ENCODE peak calls at places on chromosomes 5 and 9, in ten cellular contexts. I is BE2C, Q is left ventricle myocardium inferior, E is PC-3, C is stomach, J is A549, H is neural progenitor cell, V is dorsolateral prefrontal cortex, D is lower lobe of right lung, X is GM23338. P is an unnamed sample.

GRCh38 chr9:17625644-17626388 is 47.0 kb downstream of the SH3GL2 start:
- DNase-seq in I (no peak), Q (no peak), E (peak), C (no peak), J (no peak), H (no peak), V (peak), D (no peak), X (no peak), P (peak)

GRCh38 chr5:159419567-159419966 is 89.3 kb upstream of the IL12B start:
- DNase-seq in I (peak), Q (no peak), E (no peak), C (no peak), J (peak), H (no peak), V (no peak), D (no peak), X (peak), P (no peak)

GRCh38 chr9:89564257-89564878 is 40.4 kb upstream of the GADD45G start:
- DNase-seq in I (peak), Q (no peak), E (peak), C (no peak), J (peak), H (peak), V (no peak), D (no peak), X (peak), P (no peak)

GRCh38 chr9:124475158-124475867 is 25.1 kb downstream of the ADGRD2 start:
- DNase-seq in I (peak), Q (no peak), E (no peak), C (no peak), J (no peak), H (peak), V (no peak), D (no peak), X (peak), P (no peak)

GRCh38 chr5:124341066-124341943 is 405.1 kb downstream of the ZNF608 start:
- DNase-seq in I (no peak), Q (no peak), E (no peak), C (no peak), J (no peak), H (no peak), V (no peak), D (no peak), X (no peak), P (no peak)

GRCh38 chr5:34555699-34556513 is 100.2 kb upstream of the RAI14 start:
- DNase-seq in I (no peak), Q (no peak), E (peak), C (no peak), J (no peak), H (no peak), V (no peak), D (no peak), X (no peak), P (no peak)

GRCh38 chr9:122031806-122032205 is 61.3 kb downstream of the TTLL11 start:
- DNase-seq in I (no peak), Q (no peak), E (no peak), C (no peak), J (no peak), H (no peak), V (no peak), D (no peak), X (no peak), P (no peak)

GRCh38 chr9:86747711-86748110 is 199.6 kb downstream of the GAS1 start:
- DNase-seq in I (no peak), Q (no peak), E (no peak), C (no peak), J (no peak), H (no peak), V (no peak), D (no peak), X (no peak), P (no peak)

GRCh38 chr9:85067792-85068191 is 398.3 kb downstream of the NTRK2 start:
- DNase-seq in I (no peak), Q (no peak), E (no peak), C (no peak), J (no peak), H (no peak), V (no peak), D (no peak), X (no peak), P (no peak)

GRCh38 chr5:34627794-34628193 is 28.3 kb upstream of the RAI14 start:
- DNase-seq in I (no peak), Q (no peak), E (peak), C (no peak), J (no peak), H (no peak), V (no peak), D (no peak), X (no peak), P (no peak)

GRCh38 chr9:121650220-121651013 is 1.0 kb upstream of the DAB2IP start:
- DNase-seq in I (peak), Q (peak), E (peak), C (peak), J (peak), H (peak), V (no peak), D (no peak), X (peak), P (peak)

GRCh38 chr5:173890195-173890951 is 2.2 kb downstream of the CPEB4 start:
- DNase-seq in I (peak), Q (peak), E (peak), C (no peak), J (peak), H (peak), V (peak), D (no peak), X (peak), P (no peak)

GRCh38 chr9:115781361-115781760 is 372.2 kb upstream of the PAPPA start:
- DNase-seq in I (no peak), Q (no peak), E (peak), C (no peak), J (no peak), H (no peak), V (no peak), D (no peak), X (no peak), P (no peak)

GRCh38 chr9:91034521-91034920 is 232.9 kb downstream of the SYK start:
- DNase-seq in I (no peak), Q (no peak), E (peak), C (no peak), J (no peak), H (no peak), V (no peak), D (no peak), X (no peak), P (no peak)

GRCh38 chr9:130995399-130995941 is 13.5 kb upstream of the LAMC3 start:
- DNase-seq in I (peak), Q (peak), E (peak), C (no peak), J (peak), H (peak), V (no peak), D (peak), X (peak), P (peak)

GRCh38 chr9:119272500-119273211 is 96.6 kb downstream of the BRINP1 start:
- DNase-seq in I (no peak), Q (no peak), E (no peak), C (no peak), J (no peak), H (peak), V (no peak), D (no peak), X (no peak), P (no peak)

GRCh38 chr5:172453206-172453985 is 929 bp downstream of the SH3PXD2B start:
- DNase-seq in I (peak), Q (no peak), E (no peak), C (peak), J (peak), H (peak), V (no peak), D (no peak), X (peak), P (peak)

GRCh38 chr9:128097156-128098016 is 29.4 kb downstream of the SLC25A25 start:
- DNase-seq in I (no peak), Q (no peak), E (no peak), C (no peak), J (no peak), H (peak), V (no peak), D (peak), X (no peak), P (peak)

GRCh38 chr5:155651-156410 is 35.5 kb upstream of the LRRC14B start:
- DNase-seq in I (no peak), Q (no peak), E (no peak), C (no peak), J (no peak), H (no peak), V (no peak), D (no peak), X (no peak), P (no peak)

GRCh38 chr5:78920604-78921003 is 64.5 kb downstream of the ARSB start:
- DNase-seq in I (peak), Q (no peak), E (peak), C (no peak), J (peak), H (no peak), V (no peak), D (no peak), X (peak), P (no peak)

GRCh38 chr5:182126-182525 is 9.2 kb upstream of the LRRC14B start:
- DNase-seq in I (no peak), Q (no peak), E (no peak), C (no peak), J (no peak), H (no peak), V (no peak), D (no peak), X (no peak), P (no peak)

GRCh38 chr9:89874351-89875321 is 269.8 kb downstream of the GADD45G start:
- DNase-seq in I (no peak), Q (peak), E (no peak), C (peak), J (no peak), H (peak), V (no peak), D (peak), X (no peak), P (no peak)

DNA sequence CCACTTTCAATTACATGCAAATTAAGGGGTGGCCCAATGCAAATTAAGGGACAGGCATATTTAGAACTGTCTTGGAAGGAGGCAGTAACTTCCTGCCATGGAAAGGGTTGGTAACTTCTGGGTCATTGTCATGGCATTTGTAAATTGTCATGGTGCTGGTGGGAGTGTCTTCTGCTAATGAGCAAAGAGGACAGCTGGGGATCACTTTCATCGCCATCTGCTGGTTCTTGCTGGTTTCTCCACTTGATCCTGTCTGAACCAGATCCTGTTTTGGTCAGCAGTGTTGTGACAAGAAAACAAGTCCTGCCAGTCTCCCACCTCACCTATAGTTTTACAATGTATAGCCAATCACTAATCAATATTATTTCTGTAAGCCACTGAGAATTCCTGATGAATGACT is 23.4 kb upstream of the UGT3A2 start:
- DNase-seq in I (peak), Q (no peak), E (peak), C (no peak), J (peak), H (peak), V (no peak), D (no peak), X (peak), P (no peak)
- TF ChIP-seq CTCF in I (peak), Q (peak), E (peak), C (no peak), J (no peak), H (peak), V (no peak), D (no peak), X (peak), P (no peak)

DNA sequence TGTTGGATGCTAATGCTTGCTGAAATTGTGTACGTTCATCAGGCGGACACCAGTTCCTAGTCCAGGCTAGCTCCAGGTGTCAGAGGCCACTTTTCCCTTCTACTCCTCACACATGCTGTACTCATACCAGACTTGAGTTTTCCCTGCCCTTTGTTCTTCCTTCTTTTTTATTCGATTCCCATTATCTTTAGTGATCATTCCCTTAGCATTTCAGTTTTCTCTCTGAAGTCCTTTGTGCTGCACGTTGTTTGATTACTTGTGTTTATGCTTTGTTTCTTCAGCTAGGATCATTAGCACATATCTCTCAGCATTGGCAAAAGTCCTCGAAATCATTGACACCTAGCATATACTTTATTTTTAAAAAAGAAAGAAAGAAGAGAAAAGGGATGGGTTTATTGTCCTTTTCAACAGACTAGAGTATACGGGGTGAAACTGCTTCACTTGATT is 409 bp upstream of the COX7C start:
- DNase-seq in I (no peak), Q (no peak), E (no peak), C (no peak), J (no peak), H (no peak), V (no peak), D (no peak), X (no peak), P (no peak)
- H3K4me3 ChIP-seq in I (no peak), Q (peak), E (no peak), C (peak), J (no peak), H (no peak), V (peak), D (peak), X (no peak), P (peak)

GRCh38 chr5:132225165-132226032 is 2.3 kb downstream of the P4HA2 start:
- DNase-seq in I (peak), Q (peak), E (peak), C (peak), J (no peak), H (no peak), V (peak), D (no peak), X (no peak), P (peak)

GRCh38 chr5:132226516-132227234 is 978 bp downstream of the P4HA2 start:
- DNase-seq in I (no peak), Q (no peak), E (no peak), C (peak), J (no peak), H (no peak), V (peak), D (no peak), X (peak), P (no peak)

GRCh38 chr5:132228241-132229035 is 785 bp upstream of the P4HA2 start:
- DNase-seq in I (no peak), Q (no peak), E (no peak), C (no peak), J (no peak), H (no peak), V (peak), D (no peak), X (peak), P (peak)

GRCh38 chr5:132227485-132228240 is at the start of gene P4HA2:
- DNase-seq in I (peak), Q (peak), E (peak), C (peak), J (peak), H (peak), V (peak), D (peak), X (peak), P (peak)

GRCh38 chr5:132227235-132227484 is 493 bp downstream of the P4HA2 start:
- DNase-seq in I (no peak), Q (no peak), E (no peak), C (no peak), J (no peak), H (no peak), V (no peak), D (no peak), X (no peak), P (no peak)
- TF ChIP-seq CTCF in I (no peak), Q (no peak), E (no peak), C (no peak), J (no peak), H (no peak), V (no peak), D (no peak), X (no peak), P (no peak)

GRCh38 chr9:37025381-37026084 is 8.5 kb downstream of the PAX5 start:
- DNase-seq in I (no peak), Q (no peak), E (no peak), C (no peak), J (no peak), H (peak), V (no peak), D (no peak), X (peak), P (no peak)
- H3K4me3 ChIP-seq in I (peak), Q (peak), E (no peak), C (peak), J (peak), H (peak), V (peak), D (peak), X (peak), P (no peak)

GRCh38 chr5:75584641-75585040 is 26.6 kb upstream of the ANKDD1B start:
- DNase-seq in I (no peak), Q (no peak), E (peak), C (no peak), J (no peak), H (no peak), V (no peak), D (no peak), X (no peak), P (no peak)
- TF ChIP-seq CTCF in I (peak), Q (no peak), E (peak), C (no peak), J (peak), H (peak), V (no peak), D (no peak), X (peak), P (no peak)

DNA sequence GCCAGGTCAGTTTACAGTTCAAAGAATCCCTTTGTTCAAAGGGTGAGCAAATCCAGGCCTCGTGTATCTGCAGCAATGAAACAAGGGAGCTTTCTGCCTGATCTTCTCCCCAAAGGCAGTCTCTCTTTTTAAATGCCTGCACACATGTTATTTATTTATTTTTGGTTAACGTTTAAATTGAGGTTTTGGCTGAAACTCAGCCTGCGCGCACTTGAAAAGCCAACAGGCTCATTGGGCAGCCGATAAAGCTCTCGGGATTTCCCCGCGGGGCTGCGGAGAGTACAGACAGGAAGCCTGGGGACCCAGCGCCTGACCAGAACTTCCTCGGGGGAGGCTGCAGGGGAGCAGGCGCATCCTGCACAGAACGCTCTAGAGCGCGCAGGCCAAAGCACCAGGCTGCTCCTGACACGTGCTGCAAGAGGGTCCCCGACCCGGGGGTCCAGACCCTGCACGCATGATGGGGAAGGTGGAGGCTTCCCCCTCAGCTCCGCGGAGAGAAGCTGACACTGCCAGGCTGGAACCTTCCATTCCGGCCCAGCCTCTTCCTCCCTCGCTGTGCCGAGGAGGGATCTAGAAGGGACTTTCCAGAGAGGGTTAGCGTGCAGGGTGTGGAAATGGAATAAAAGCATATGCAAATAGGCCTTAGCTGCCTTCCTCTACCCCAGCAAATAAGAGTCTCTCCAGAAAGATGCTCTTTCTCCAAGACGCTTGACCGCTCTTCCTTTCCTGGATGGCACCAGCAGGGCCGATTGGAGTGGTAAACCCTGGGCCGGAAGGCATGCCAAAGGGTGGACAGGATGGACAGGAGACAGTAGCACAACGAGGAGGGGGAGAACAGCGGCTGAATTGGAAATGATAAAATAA is 46.1 kb downstream of the PTTG1 start:
- DNase-seq in I (peak), Q (peak), E (peak), C (peak), J (peak), H (peak), V (no peak), D (peak), X (peak), P (peak)
- H3K4me3 ChIP-seq in I (no peak), Q (peak), E (peak), C (peak), J (peak), H (no peak), V (peak), D (peak), X (peak), P (no peak)

DNA sequence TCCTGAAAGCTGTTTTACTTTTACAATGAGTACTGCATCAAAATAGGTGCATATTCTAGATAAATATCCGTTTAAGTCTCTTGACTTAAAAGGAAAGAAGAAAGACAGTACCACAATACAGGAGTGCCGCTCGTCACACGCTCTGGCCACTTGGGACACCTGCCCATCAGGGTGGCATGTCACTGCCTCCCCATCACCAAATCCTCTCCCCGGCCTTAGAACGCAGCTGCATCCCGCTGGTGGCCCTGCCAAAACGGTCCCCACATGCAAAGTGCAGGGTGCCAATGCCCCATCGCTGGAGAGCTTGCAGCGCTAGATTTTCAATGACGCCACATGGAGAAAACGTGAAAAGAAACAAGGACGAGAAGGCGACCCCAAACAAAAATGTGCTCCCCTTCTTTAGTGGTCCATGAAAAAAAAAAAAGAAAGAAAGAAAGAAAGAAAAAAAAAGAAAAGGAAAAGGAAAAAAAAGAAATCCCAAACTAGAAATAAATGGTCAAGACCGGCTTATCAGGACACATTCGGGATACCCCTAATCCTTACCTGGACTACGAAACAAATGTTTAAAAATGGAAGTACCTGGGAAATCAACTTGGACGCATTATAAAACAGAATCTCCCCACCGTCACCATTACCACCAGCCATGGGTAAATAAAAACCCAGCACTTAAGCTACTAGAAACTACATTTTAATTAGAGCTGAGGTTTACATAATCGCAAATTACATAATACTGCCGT is 1.1 kb downstream of the ANKH start:
- DNase-seq in I (no peak), Q (peak), E (peak), C (peak), J (no peak), H (peak), V (peak), D (no peak), X (peak), P (peak)
- TF ChIP-seq CTCF in I (no peak), Q (peak), E (no peak), C (no peak), J (no peak), H (no peak), V (no peak), D (no peak), X (peak), P (no peak)

DNA sequence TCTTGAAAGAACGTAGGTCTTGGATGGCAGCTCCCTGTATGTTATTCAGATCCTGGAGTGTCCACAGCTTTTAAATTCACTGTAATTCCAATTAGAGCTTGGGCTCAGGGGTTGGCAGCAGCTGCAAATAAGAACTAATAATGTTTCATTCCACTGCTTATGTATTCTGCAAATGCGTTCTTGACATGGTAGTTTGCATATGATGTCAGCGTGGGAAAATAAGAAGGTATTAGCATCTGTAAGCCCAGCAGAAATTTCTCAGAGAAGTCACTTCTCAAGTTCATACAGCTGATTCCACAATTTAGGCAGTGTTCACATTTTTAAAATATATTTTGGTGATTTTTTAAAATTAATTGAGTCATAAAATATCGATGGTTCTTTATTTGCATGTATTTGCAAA is 58.5 kb downstream of the RORB start:
- DNase-seq in I (no peak), Q (no peak), E (no peak), C (no peak), J (no peak), H (no peak), V (no peak), D (no peak), X (no peak), P (no peak)
- H3K4me3 ChIP-seq in I (no peak), Q (peak), E (no peak), C (no peak), J (no peak), H (no peak), V (peak), D (no peak), X (no peak), P (no peak)

GRCh38 chr5:133353741-133354140 is 258.6 kb downstream of the FSTL4 start:
- DNase-seq in I (no peak), Q (no peak), E (no peak), C (no peak), J (no peak), H (peak), V (no peak), D (no peak), X (peak), P (no peak)
- TF ChIP-seq CTCF in I (no peak), Q (no peak), E (no peak), C (no peak), J (no peak), H (peak), V (no peak), D (no peak), X (peak), P (no peak)

GRCh38 chr5:149932445-149933350 is 11.9 kb downstream of the PDE6A start:
- DNase-seq in I (peak), Q (no peak), E (peak), C (peak), J (peak), H (peak), V (peak), D (no peak), X (peak), P (no peak)
- H3K4me3 ChIP-seq in I (peak), Q (peak), E (peak), C (peak), J (peak), H (no peak), V (peak), D (peak), X (no peak), P (no peak)